ENCODE peak calls at places on chromosome 9, in four cellular contexts. G is fibroblast of the aortic adventitia, X is body of pancreas, A is GM06990. D is an unnamed sample.
A peak's percentile ranks its signal among the peaks of the same experiment; 100 is the strongest.

GRCh38 chr9:76650692-76651091 is 113.5 kb upstream of the PCA3 start:
- DNase-seq in X (no peak), A (no peak), G (no peak), D (no peak)

GRCh38 chr9:6198251-6198650 is 17.4 kb upstream of the IL33 start:
- DNase-seq in X (no peak), A (no peak), G (no peak), D (no peak)

GRCh38 chr9:129823163-129823933 is 588 bp downstream of the TOR1A start:
- DNase-seq in A (peak; percentile 46), G (peak; percentile 35), X (no peak), D (peak; percentile 42)

GRCh38 chr9:130445268-130445983 is 665 bp downstream of the ASS1 start:
- DNase-seq in A (no peak), G (peak; percentile 71), X (peak; percentile 45), D (no peak)

GRCh38 chr9:13688990-13689600 is 409.6 kb upstream of the MPDZ start:
- DNase-seq in A (no peak), G (peak; percentile 59), X (no peak), D (peak; percentile 57)

GRCh38 chr9:112555844-112556482 is 69.3 kb downstream of the KIAA1958 start:
- DNase-seq in G (no peak), X (peak; percentile 59), A (no peak), D (no peak)

GRCh38 chr9:37036237-37037136 is 2.4 kb upstream of the PAX5 start:
- DNase-seq in A (peak; percentile 84), X (peak; percentile 49), G (peak; percentile 33), D (peak; percentile 24)

GRCh38 chr9:134662143-134662876 is 20.7 kb downstream of the COL5A1 start:
- DNase-seq in G (peak; percentile 98), A (no peak), X (no peak), D (peak; percentile 91)

GRCh38 chr9:70865471-70865870 is 255.9 kb downstream of the TRPM3 start:
- DNase-seq in X (no peak), G (no peak), A (no peak), D (no peak)

GRCh38 chr9:118009585-118009984 is 305.4 kb downstream of the TLR4 start:
- DNase-seq in G (no peak), X (no peak), A (no peak), D (no peak)

GRCh38 chr9:109158656-109159055 is 8.4 kb downstream of the FRRS1L start:
- DNase-seq in X (no peak), G (peak; percentile 46), A (no peak), D (peak; percentile 8)

GRCh38 chr9:31608881-31609280 is 775.6 kb upstream of the ACO1 start:
- DNase-seq in A (no peak), G (no peak), X (no peak), D (peak; percentile 10)

GRCh38 chr9:133477461-133477860 is 1.4 kb downstream of the SLC2A6 start:
- DNase-seq in X (no peak), G (no peak), A (no peak), D (no peak)

GRCh38 chr9:130860458-130861316 is 25.6 kb downstream of the ABL1 start:
- DNase-seq in G (peak; percentile 96), X (peak; percentile 39), A (no peak), D (peak; percentile 93)

GRCh38 chr9:17082343-17082742 is 52.5 kb upstream of the CNTLN start:
- DNase-seq in X (no peak), G (peak; percentile 49), A (no peak), D (peak; percentile 57)

GRCh38 chr9:88651682-88652633 is 117.0 kb downstream of the NXNL2 start:
- DNase-seq in A (no peak), X (peak; percentile 39), G (peak; percentile 99), D (peak; percentile 99)

GRCh38 chr9:138104251-138105122 is 226.9 kb downstream of the CACNA1B start:
- DNase-seq in A (no peak), X (no peak), G (no peak), D (no peak)

GRCh38 chr9:131635285-131635684 is 90.0 kb downstream of the PRRT1B start:
- DNase-seq in G (peak; percentile 97), A (no peak), X (peak; percentile 84), D (peak; percentile 96)

GRCh38 chr9:131758972-131759647 is 19.2 kb upstream of the RAPGEF1 start:
- DNase-seq in A (no peak), G (no peak), X (no peak), D (peak; percentile 40)

GRCh38 chr9:96596601-96597111 is 23.0 kb downstream of the CDC14B start:
- DNase-seq in X (no peak), G (no peak), A (no peak), D (no peak)

GRCh38 chr9:88748566-88749238 is 213.7 kb downstream of the NXNL2 start:
- DNase-seq in A (no peak), X (no peak), G (peak; percentile 92), D (peak; percentile 85)

GRCh38 chr9:74499111-74499601 is 2.0 kb downstream of the RORB start:
- DNase-seq in G (no peak), X (no peak), A (no peak), D (no peak)

GRCh38 chr9:101166717-101167116 is 138.2 kb downstream of the PLPPR1 start:
- DNase-seq in A (no peak), G (no peak), X (no peak), D (no peak)

GRCh38 chr9:99059074-99059894 is 45.6 kb upstream of the TGFBR1 start:
- DNase-seq in G (no peak), A (peak; percentile 59), X (no peak), D (no peak)

GRCh38 chr9:126773004-126773607 is 31.7 kb upstream of the ZBTB43 start:
- DNase-seq in A (no peak), G (peak; percentile 25), X (no peak), D (no peak)

GRCh38 chr9:88187631-88188030 is 49.4 kb upstream of the SPATA31C2 start:
- DNase-seq in G (peak; percentile 55), A (no peak), X (no peak), D (no peak)

GRCh38 chr9:75088646-75089368 is 493 bp downstream of the OSTF1 start:
- DNase-seq in G (peak; percentile 67), A (peak; percentile 71), X (peak; percentile 81), D (peak; percentile 65)

GRCh38 chr9:92738661-92739081 is 26.0 kb downstream of the BICD2 start:
- DNase-seq in G (peak; percentile 75), X (no peak), A (no peak), D (no peak)

GRCh38 chr9:120723547-120723946 is 9.3 kb upstream of the MEGF9 start:
- DNase-seq in X (no peak), G (peak; percentile 93), A (no peak), D (peak; percentile 82)

GRCh38 chr9:76717611-76718010 is 46.6 kb upstream of the PCA3 start:
- DNase-seq in G (peak; percentile 41), X (no peak), A (no peak), D (peak; percentile 57)

GRCh38 chr9:4866239-4866969 is 73.7 kb downstream of the RCL1 start:
- DNase-seq in X (no peak), A (no peak), G (no peak), D (peak; percentile 8)

GRCh38 chr9:8855046-8855445 is 1055.5 kb upstream of the DMAC1 start:
- DNase-seq in A (no peak), G (peak; percentile 67), X (no peak), D (peak; percentile 27)

DNA sequence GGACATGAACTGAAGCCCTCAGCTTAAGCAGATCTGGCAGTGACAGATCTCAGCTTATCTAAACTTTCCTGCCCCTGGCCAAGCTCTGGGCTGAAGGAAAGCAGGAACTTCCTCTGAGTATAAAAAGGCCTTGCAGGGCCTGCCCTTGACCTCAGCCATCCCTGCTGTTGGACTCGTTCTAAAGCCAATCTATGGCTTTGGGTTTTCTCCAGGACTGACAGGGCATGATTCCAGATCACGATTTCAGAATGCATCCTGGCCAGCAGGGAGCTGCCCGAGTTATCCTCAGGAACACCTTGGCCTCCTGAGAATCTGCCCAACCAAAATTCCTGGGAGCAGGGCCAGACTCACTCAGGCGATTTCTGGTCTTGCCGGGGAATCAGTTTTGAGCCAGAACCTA is 502.7 kb downstream of the TLE4 start:
- DNase-seq in G (peak; percentile 41), X (no peak), A (no peak), D (no peak)
- H3K4me3 ChIP-seq in G (no peak overlapping the region), X (no peak overlapping the region), A (no peak overlapping the region), D (no peak overlapping the region)

DNA sequence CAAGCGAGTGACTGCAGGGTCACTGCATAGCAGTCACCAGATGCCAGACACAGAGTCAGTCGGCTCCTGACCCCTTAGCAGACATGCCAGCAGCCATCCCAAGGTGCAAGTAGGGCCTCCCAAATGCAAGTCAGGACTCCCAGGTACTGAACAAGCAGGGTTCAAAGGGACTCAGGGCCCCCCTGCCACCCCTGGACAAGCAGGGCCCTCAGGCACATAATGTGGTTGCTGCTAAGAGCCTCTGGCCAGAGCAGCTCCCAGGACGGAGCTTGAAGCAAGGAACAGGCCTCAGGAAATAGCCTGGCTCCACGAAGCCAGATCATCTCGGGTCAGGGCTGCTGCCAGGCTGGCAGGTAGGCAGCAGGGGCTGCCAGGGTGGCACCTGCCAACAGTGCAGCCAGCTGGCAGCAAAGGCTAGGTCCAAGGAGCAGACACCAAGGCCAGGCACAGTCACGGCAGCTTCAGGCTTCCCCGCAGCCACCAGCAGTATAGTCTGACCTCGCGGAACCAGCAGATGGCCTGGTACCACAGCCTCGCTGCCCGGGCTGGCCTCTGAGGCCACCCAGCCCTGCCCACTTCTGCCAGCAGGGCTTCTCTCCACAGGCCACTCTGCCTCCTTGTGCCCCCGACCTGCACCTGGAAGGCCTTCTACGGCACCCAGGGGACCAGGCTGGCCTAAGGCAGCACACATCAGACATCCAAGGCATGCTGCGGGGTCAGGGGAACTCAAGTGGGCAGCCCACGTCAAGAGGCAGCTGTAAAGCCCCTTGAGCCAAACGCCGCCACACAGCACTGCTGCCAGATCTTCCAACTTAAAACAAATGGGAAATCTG is 7.4 kb downstream of the EEIG1 start:
- DNase-seq in G (no peak), X (peak; percentile 93), A (no peak), D (no peak)
- H3K4me3 ChIP-seq in G (no peak overlapping the region), X (no peak overlapping the region), A (no peak overlapping the region), D (no peak overlapping the region)

DNA sequence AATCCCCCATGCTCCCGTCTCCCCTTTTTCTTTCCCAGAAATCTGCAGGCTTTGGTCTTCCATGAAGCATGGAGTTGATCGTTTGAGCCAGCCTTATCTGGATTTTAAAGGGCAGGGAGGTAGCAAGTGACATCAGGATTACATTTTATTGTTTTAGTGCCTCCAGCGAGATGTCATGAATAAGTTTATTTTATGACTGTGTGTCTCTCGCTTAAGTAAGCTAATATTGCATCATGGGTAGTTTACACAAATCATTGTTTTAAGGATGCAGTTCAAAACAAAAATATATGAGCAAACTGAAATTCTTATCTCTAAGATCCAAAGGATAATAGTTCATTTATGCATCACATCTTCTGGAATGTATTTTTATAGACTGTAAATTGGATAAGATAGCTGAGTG is 50.7 kb upstream of the TNFSF8 start:
- DNase-seq in X (no peak), G (peak; percentile 33), A (no peak), D (no peak)
- H3K4me3 ChIP-seq in X (no peak overlapping the region), G (no peak overlapping the region), A (no peak overlapping the region), D (no peak overlapping the region)

GRCh38 chr9:113579270-113580040 is 115.9 kb downstream of the RGS3 start:
- DNase-seq in G (no peak), A (no peak), X (no peak), D (no peak)

GRCh38 chr9:113578279-113578865 is 114.8 kb downstream of the RGS3 start:
- DNase-seq in X (no peak), A (no peak), G (no peak), D (no peak)

GRCh38 chr9:113580041-113580953 is 116.8 kb downstream of the RGS3 start:
- DNase-seq in X (peak; percentile 91), A (no peak), G (peak; percentile 70), D (no peak)

GRCh38 chr9:113577525-113578261 is 114.2 kb downstream of the RGS3 start:
- DNase-seq in X (no peak), G (peak; percentile 61), A (no peak), D (peak; percentile 51)

DNA sequence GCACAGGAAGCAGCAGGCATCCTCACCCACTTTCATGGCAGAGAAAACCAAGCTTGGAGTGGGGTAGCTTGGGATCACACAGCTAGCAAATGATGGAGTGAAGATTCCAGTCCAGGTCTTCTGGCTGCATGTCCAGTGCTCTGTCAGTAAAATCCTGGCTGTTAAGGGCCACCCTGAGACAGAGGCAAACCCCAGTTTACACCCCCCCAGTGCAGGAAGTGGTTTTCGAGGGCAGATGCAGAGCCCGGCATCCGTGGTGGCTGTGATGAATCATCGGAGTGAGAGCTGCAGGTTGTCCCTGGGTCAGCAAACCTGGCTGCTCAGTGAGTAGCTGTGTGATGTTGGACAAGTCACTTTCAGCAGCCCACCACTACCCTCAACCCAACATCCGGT is 115.3 kb downstream of the RGS3 start:
- DNase-seq in X (no peak), A (peak; percentile 83), G (peak; percentile 81), D (peak; percentile 88)
- H3K4me3 ChIP-seq in X (no peak overlapping the region), A (no peak overlapping the region), G (no peak overlapping the region), D (no peak overlapping the region)